ENCODE peak calls at places on chromosomes 7 and 10, in four cellular contexts. O is colonic mucosa, S is endodermal cell, D is NT2/D1. C is an unnamed sample.

GRCh38 chr7:131249003-131249402 is 78.7 kb upstream of the MKLN1 start:
- DNase-seq in O (peak; percentile 30), S (peak; percentile 63), D (no peak), C (no peak)

GRCh38 chr7:150980663-150981062 is 2.5 kb upstream of the KCNH2 start:
- DNase-seq in O (no peak), S (peak; percentile 67), D (no peak), C (no peak)

GRCh38 chr10:7819126-7819470 is 793 bp downstream of the TAF3 start:
- DNase-seq in O (peak; percentile 70), S (peak; percentile 76), D (no peak), C (peak; percentile 36)

GRCh38 chr10:61923210-61924024 is 21.9 kb downstream of the ARID5B start:
- DNase-seq in O (no peak), S (no peak), D (no peak), C (no peak)

GRCh38 chr10:32417906-32418547 is 27.9 kb upstream of the CCDC7 start:
- DNase-seq in O (no peak), S (no peak), D (no peak), C (no peak)

GRCh38 chr7:158531661-158532060 is 56.0 kb downstream of the PTPRN2 start:
- DNase-seq in O (no peak), S (no peak), D (no peak), C (no peak)

GRCh38 chr7:50088463-50089129 is 4.5 kb downstream of the ZPBP start:
- DNase-seq in O (no peak), S (no peak), D (no peak), C (no peak)

GRCh38 chr10:121595321-121595805 is 2.9 kb downstream of the FGFR2 start:
- DNase-seq in O (no peak), S (no peak), D (no peak), C (no peak)

GRCh38 chr7:18191329-18191728 is 163.7 kb upstream of the PRPS1L1 start:
- DNase-seq in O (no peak), S (no peak), D (no peak), C (no peak)
- H3K4me3 ChIP-seq in O (no peak overlapping the region), S (no peak overlapping the region), D (no peak overlapping the region), C (no peak overlapping the region)

GRCh38 chr10:131676448-131676847 is 224.4 kb upstream of the PPP2R2D start:
- DNase-seq in O (no peak), S (no peak), D (no peak), C (no peak)

GRCh38 chr10:131675104-131675503 is 225.7 kb upstream of the PPP2R2D start:
- DNase-seq in O (no peak), S (no peak), D (no peak), C (no peak)

GRCh38 chr10:131676046-131676445 is 224.8 kb upstream of the PPP2R2D start:
- DNase-seq in O (no peak), S (no peak), D (no peak), C (no peak)

GRCh38 chr10:131673396-131673795 is 227.4 kb upstream of the PPP2R2D start:
- DNase-seq in O (no peak), S (no peak), D (no peak), C (no peak)

DNA sequence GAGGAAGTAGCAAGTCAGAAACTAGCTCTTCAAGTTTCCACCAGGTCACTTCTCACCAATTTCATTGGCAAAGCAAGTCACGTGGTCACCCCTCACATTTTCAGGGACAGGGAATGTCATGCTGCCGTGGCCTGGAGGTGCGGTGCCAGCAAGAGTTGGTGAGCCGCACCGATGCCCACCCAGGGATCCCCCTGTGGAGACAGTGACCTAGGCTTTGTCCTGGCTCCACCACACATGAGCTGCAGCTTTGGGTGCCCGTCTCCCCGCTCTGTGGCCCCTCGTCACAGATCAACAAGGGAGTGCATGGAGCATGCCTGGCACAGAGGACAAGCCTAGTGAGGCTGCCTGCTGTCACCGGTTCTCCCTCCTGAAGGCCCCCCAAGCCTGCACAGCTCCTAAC is 226.7 kb upstream of the PPP2R2D start:
- DNase-seq in O (no peak), S (no peak), D (no peak), C (no peak)
- H3K9me3 ChIP-seq in O (no peaks in the 10 kb centered on the region), S (no peaks in the 10 kb centered on the region), D (peaks cover 11% of the 10 kb centered on the region), C (no peaks in the 10 kb centered on the region)

GRCh38 chr7:152891160-152891621 is 131.6 kb downstream of the ACTR3B start:
- DNase-seq in O (no peak), S (no peak), D (no peak), C (no peak)
- H3K4me3 ChIP-seq in O (no peak overlapping the region), S (no peak overlapping the region), D (no peak overlapping the region), C (no peak overlapping the region)

DNA sequence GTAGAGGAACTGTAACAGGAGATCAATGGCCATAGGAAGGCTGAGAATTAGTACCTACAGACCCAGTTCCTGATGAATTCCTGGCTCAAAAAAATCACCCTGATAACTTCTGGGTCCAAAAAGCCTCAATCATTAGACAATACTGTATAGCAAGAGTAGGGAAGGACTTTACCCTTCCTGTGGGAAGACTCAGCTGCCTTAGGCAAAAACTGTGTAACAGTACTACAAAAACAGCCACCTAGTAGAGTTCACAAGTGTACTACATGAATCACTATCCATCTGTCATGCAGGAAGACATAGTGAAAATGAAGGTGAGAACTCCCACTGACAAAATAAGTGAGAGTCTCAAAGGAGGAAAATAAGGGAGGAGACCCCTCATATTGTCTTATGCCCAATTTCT is 47.6 kb downstream of the MAP3K8 start:
- DNase-seq in O (no peak), S (no peak), D (no peak), C (no peak)
- H3K9me3 ChIP-seq in O (no peaks in the 10 kb centered on the region), S (peaks cover 29% of the 10 kb centered on the region), D (peaks cover 19% of the 10 kb centered on the region), C (peaks cover 9% of the 10 kb centered on the region)

GRCh38 chr10:98467506-98468318 is 21.0 kb upstream of the HPS1 start:
- DNase-seq in O (peak; percentile 77), S (peak; percentile 87), D (peak; percentile 72), C (peak; percentile 22)
- H3K4me3 ChIP-seq in O (peak overlapping the region; percentile 69), S (peak overlapping the region; percentile 69), D (peak overlapping the region; percentile 29), C (no peak overlapping the region)

DNA sequence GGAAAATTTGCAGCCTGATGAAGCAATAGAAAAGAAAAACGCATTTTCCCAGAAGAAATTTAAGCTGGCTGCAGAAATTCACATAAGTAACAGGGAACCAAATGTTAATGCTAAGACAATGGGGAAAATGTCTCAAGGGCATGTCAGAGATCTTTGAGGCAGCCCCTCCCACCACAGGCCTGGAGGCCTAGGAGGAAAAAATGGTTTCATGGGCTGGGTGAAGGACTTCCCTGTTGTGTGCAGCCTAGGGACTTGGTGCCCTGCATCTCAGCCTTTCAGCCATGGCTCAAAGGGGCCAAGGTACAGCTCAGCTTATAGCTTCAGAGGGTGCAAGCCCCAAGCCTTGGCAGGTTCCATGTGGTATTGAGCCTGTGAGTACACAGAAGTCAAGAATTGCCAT is 476.1 kb upstream of the DPP6 start:
- DNase-seq in O (no peak), S (no peak), D (no peak), C (no peak)
- H3K9me3 ChIP-seq in O (no peaks in the 10 kb centered on the region), S (peaks cover 84% of the 10 kb centered on the region), D (peaks cover 25% of the 10 kb centered on the region), C (peaks cover 15% of the 10 kb centered on the region)

GRCh38 chr7:106864298-106865081 is 592 bp upstream of the PIK3CG start:
- DNase-seq in O (no peak), S (no peak), D (no peak), C (peak; percentile 22)
- H3K4me3 ChIP-seq in O (no peak overlapping the region), S (no peak overlapping the region), D (no peak overlapping the region), C (peak overlapping the region; percentile 64)

GRCh38 chr7:26131056-26131589 is 20.9 kb upstream of the NFE2L3 start:
- DNase-seq in O (no peak), S (no peak), D (no peak), C (no peak)
- H3K9me3 ChIP-seq in O (no peaks in the 10 kb centered on the region), S (no peaks in the 10 kb centered on the region), D (no peaks in the 10 kb centered on the region), C (no peaks in the 10 kb centered on the region)

GRCh38 chr10:89404648-89405047 is 9.7 kb upstream of the IFIT5 start:
- DNase-seq in O (no peak), S (no peak), D (no peak), C (no peak)

GRCh38 chr10:89398003-89398749 is 5.8 kb downstream of the IFIT1 start:
- DNase-seq in O (no peak), S (no peak), D (no peak), C (no peak)

GRCh38 chr10:89403043-89403442 is 10.6 kb downstream of the IFIT1 start:
- DNase-seq in O (no peak), S (no peak), D (no peak), C (no peak)

GRCh38 chr10:89404082-89404481 is 10.3 kb upstream of the IFIT5 start:
- DNase-seq in O (no peak), S (no peak), D (no peak), C (no peak)
- H3K4me3 ChIP-seq in O (no peak overlapping the region), S (no peak overlapping the region), D (no peak overlapping the region), C (no peak overlapping the region)

DNA sequence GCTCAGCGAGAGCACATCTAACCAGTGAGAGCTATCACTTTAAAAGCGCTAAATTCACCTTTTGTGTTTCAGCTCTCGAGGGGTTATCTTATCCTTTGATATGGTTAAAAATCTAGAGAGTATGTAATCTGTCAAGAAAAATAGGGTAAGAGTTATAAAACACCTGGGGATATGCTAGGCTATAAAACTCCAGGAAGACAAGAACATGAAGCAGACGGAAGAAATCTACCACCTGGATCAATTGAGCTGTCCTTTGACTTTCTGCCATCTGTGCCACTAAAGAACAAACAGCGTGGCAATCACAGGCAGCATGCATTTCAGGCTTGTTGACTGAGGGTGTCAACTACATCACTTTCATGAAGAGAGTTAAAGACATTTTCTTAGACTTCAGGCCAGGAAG is 83.1 kb downstream of the ZNF248 start:
- DNase-seq in O (peak; percentile 27), S (no peak), D (no peak), C (peak; percentile 49)
- H3K9me3 ChIP-seq in O (no peaks in the 10 kb centered on the region), S (peaks cover 47% of the 10 kb centered on the region), D (no peaks in the 10 kb centered on the region), C (no peaks in the 10 kb centered on the region)